ENCODE peak calls at places on chromosomes 3 and 15, in ten cellular contexts. D is CD4-positive, alpha-beta T cell; R is nephron progenitor cell; J is fibroblast of the aortic adventitia; Y is AG04450; Z is bronchial epithelial cell; H is body of pancreas; Q is AG09319; M is activated B cell treated with CpG ODN at 0.5 μM for 24 hours; C is Peyer's patch. X is an unnamed sample.
A peak's percentile ranks its signal among the peaks of the same experiment; 100 is the strongest.

GRCh38 chr3:9066141-9066540 is 102.9 kb upstream of the RAD18 start:
- DNase-seq in H (no peak), Q (no peak), J (peak; percentile 43), C (no peak), D (no peak), M (no peak), Z (no peak), R (no peak), Y (no peak), X (no peak)

GRCh38 chr15:84079885-84080777 is 155.4 kb upstream of the GOLGA6L4 start:
- DNase-seq in Y (no peak), Q (no peak), D (peak; percentile 4), J (peak; percentile 3), R (peak; percentile 70), Z (peak; percentile 17), H (peak; percentile 53), M (peak; percentile 18), C (peak; percentile 46), X (peak; percentile 13)

GRCh38 chr15:100771745-100772144 is 107.9 kb upstream of the ALDH1A3 start:
- DNase-seq in M (no peak), D (no peak), Q (no peak), Z (no peak), C (peak; percentile 40), J (no peak), Y (no peak), H (peak; percentile 22), R (no peak), X (no peak)

GRCh38 chr15:82968066-82968465 is 15.5 kb upstream of the HOMER2 start:
- DNase-seq in Z (no peak), M (no peak), Y (no peak), J (peak; percentile 22), H (no peak), R (no peak), Q (no peak), C (no peak), D (no peak), X (peak; percentile 50)

GRCh38 chr3:126157083-126157768 is 23.2 kb downstream of the ALDH1L1 start:
- DNase-seq in C (no peak), R (no peak), M (no peak), J (no peak), D (no peak), Y (no peak), Z (no peak), H (no peak), Q (no peak), X (no peak)

GRCh38 chr3:100106094-100106493 is 8.2 kb downstream of the FILIP1L start:
- DNase-seq in Z (peak; percentile 78), J (no peak), Y (no peak), D (no peak), C (no peak), M (no peak), H (no peak), Q (no peak), R (no peak), X (no peak)

GRCh38 chr3:114732353-114732752 is 414.7 kb downstream of the ZBTB20 start:
- DNase-seq in J (no peak), H (no peak), Q (no peak), R (no peak), D (no peak), M (no peak), C (no peak), Y (no peak), Z (no peak), X (no peak)

GRCh38 chr3:44252332-44252731 is 10.6 kb downstream of the TOPAZ1 start:
- DNase-seq in Q (no peak), Y (no peak), M (no peak), Z (no peak), D (no peak), J (no peak), C (no peak), H (no peak), R (no peak), X (no peak)

GRCh38 chr3:52176951-52177700 is 20.8 kb upstream of the ALAS1 start:
- DNase-seq in Q (no peak), H (peak; percentile 33), M (no peak), R (no peak), Z (peak; percentile 33), C (no peak), J (no peak), Y (no peak), D (no peak), X (no peak)

GRCh38 chr3:107241217-107241616 is 136.0 kb upstream of the CCDC54 start:
- DNase-seq in J (no peak), H (peak; percentile 26), D (no peak), C (peak; percentile 52), Z (peak; percentile 44), R (peak; percentile 19), Y (no peak), Q (no peak), M (peak; percentile 20), X (peak; percentile 47)

GRCh38 chr3:62607287-62608029 is 234.1 kb upstream of the FEZF2 start:
- DNase-seq in Z (peak; percentile 93), R (no peak), J (peak; percentile 93), M (no peak), Q (no peak), C (no peak), Y (no peak), H (no peak), D (no peak), X (peak; percentile 84)

GRCh38 chr15:49435201-49435600 is 12.2 kb downstream of the FGF7 start:
- DNase-seq in D (no peak), H (no peak), R (no peak), Q (no peak), Y (peak; percentile 32), J (peak; percentile 79), Z (no peak), M (no peak), C (no peak), X (no peak)

GRCh38 chr3:193114431-193115340 is 126.3 kb upstream of the PLAAT1 start:
- DNase-seq in C (no peak), M (no peak), D (no peak), R (no peak), Y (no peak), H (no peak), J (no peak), Z (peak; percentile 9), Q (no peak), X (no peak)

GRCh38 chr3:74663178-74663577 is 48.7 kb upstream of the CNTN3 start:
- DNase-seq in C (no peak), J (no peak), Q (no peak), R (no peak), Y (no peak), Z (no peak), H (no peak), D (no peak), M (no peak), X (no peak)

DNA sequence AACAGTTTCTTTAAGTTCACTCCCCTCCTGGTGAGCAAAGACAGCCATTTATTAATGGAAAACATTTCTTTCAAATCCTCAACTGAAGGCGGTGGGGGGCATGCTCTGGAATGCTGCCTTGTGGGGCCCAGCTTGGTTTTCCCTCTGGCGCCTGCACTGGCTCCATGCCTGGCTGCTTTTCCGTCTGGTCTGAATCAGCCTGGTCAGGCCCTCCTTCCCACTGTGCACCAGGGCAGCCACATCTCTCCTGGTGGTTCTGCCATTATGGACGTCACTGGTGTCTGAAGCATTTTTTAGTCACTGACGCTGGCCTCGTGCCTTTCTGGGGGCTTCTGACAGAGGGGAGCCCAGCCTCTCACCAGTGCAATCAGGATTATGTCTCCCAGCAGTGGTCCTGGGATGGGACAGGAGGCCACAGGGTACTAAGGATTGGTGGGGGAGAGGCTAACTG is 57.6 kb upstream of the APEH start:
- DNase-seq in C (no peak), H (no peak), R (peak; percentile 37), Z (no peak), M (no peak), J (peak; percentile 52), Y (no peak), Q (no peak), D (no peak), X (peak; percentile 93)
- TF ChIP-seq CTCF in C (no peak), H (no peak), R (no peak), Z (no peak), M (no peak), J (no peak), Y (no peak), Q (no peak), D (no peak), X (no peak)

DNA sequence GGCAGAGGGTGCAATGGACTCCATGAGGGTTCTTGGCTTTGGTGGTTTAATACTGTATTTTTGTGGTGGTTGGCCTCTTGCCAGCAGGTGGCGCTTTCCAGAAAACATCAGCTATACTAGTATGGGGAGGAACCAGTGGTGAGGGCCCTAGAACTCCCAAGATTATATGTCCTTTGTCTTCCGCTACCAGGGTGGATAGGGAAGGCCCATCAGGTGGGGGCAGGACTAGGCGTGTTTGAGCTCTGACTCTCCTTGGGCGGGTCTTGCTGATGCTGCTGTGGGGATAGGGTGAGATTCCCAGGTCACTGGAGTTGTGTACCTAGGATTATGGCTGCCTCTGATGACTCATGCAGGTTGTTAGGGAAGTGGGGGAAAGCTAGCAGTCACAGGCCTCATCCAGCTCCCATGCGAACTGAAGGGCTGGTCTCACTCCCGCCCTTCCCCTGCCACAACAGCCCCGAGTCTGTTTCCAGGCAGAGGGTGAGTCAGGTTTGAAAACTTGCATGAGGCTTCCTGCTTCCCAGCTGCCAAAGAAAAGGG is 357.7 kb downstream of the OTOL1 start:
- DNase-seq in Y (peak; percentile 11), D (no peak), C (peak; percentile 47), J (peak; percentile 47), Q (peak; percentile 3), H (peak; percentile 23), Z (peak; percentile 98), M (no peak), R (peak; percentile 35), X (peak; percentile 84)
- TF ChIP-seq CTCF in Y (peak; percentile 16), D (no peak), C (no peak), J (no peak), Q (peak; percentile 3), H (no peak), Z (peak; percentile 43), M (no peak), R (peak; percentile 24), X (peak; percentile 26)

GRCh38 chr3:18841422-18842343 is 306.6 kb upstream of the KCNH8 start:
- DNase-seq in Q (no peak), D (no peak), H (no peak), Y (no peak), Z (no peak), C (no peak), J (peak; percentile 43), M (no peak), R (no peak), X (no peak)

GRCh38 chr3:18840535-18841137 is 307.7 kb upstream of the KCNH8 start:
- DNase-seq in Z (no peak), R (no peak), C (no peak), Q (no peak), Y (no peak), H (no peak), D (no peak), J (no peak), M (no peak), X (no peak)

GRCh38 chr3:18837137-18837536 is 311.2 kb upstream of the KCNH8 start:
- DNase-seq in J (no peak), Z (peak; percentile 12), D (no peak), Y (no peak), R (no peak), C (no peak), Q (no peak), H (no peak), M (no peak), X (no peak)
- TF ChIP-seq CTCF in J (no peak), Z (no peak), D (no peak), Y (no peak), R (no peak), C (no peak), Q (no peak), H (no peak), M (no peak), X (no peak)

DNA sequence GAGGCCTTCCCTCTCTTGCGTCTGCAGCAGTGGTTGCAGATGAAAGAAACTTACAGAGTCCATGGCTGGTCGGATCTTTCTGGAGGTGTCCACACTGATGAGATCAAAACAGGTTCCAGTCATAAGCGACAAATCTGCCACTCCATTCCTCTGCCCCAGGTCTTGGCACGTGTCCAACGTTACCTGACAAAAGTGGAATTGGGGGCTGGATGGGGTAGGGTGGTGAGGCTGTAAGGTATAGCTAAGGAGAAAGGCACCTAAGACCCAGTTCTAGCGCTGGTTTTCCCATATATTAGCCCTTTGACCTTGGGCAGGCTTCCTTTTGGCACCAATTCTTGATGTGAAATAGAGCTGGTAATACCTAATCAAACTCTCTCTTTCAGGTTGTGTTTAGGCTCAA is 11.0 kb downstream of the FAM43A start:
- DNase-seq in Q (no peak), M (no peak), D (no peak), C (no peak), H (no peak), Z (no peak), Y (no peak), J (no peak), R (no peak), X (no peak)
- TF ChIP-seq CTCF in Q (no peak), M (no peak), D (no peak), C (no peak), H (no peak), Z (no peak), Y (no peak), J (no peak), R (no peak), X (no peak)